ENCODE peak calls at places on chromosomes 7 and 10, in four cellular contexts. One of them, this sample, is unnamed.

GRCh38 chr7:132255898-132256297 is 320.4 kb downstream of the PLXNA4 start:
- DNase-seq in GDM1: no peak
- DNase-seq in A172: no peak
- DNase-seq in M059J: no peak
- DNase-seq in this sample: peak

GRCh38 chr10:100304414-100304813 is 17.9 kb upstream of the BLOC1S2 start:
- DNase-seq in A172: no peak
- DNase-seq in M059J: no peak
- DNase-seq in GDM1: no peak
- DNase-seq in this sample: no peak

GRCh38 chr10:74888947-74889661 is 62.7 kb downstream of the KAT6B start:
- DNase-seq in M059J: peak
- DNase-seq in GDM1: no peak
- DNase-seq in A172: peak
- DNase-seq in this sample: peak

GRCh38 chr7:150824379-150825177 is 24.0 kb downstream of the TMEM176A start:
- DNase-seq in A172: no peak
- DNase-seq in M059J: peak
- DNase-seq in GDM1: no peak
- DNase-seq in this sample: no peak

GRCh38 chr10:15863733-15864132 is 3.4 kb upstream of the MINDY3 start:
- DNase-seq in M059J: no peak
- DNase-seq in A172: no peak
- DNase-seq in GDM1: no peak
- DNase-seq in this sample: no peak

GRCh38 chr7:50729962-50730361 is 52.7 kb downstream of the GRB10 start:
- DNase-seq in M059J: peak
- DNase-seq in A172: peak
- DNase-seq in GDM1: no peak
- DNase-seq in this sample: no peak

GRCh38 chr10:48209246-48209645 is 65.2 kb downstream of the FRMPD2 start:
- DNase-seq in M059J: peak
- DNase-seq in GDM1: no peak
- DNase-seq in A172: no peak
- DNase-seq in this sample: no peak

GRCh38 chr7:121049028-121049791 is 60.7 kb downstream of the CPED1 start:
- DNase-seq in A172: no peak
- DNase-seq in M059J: no peak
- DNase-seq in GDM1: no peak
- DNase-seq in this sample: no peak

GRCh38 chr7:154553711-154554265 is 449.1 kb downstream of the PAXIP1 start:
- DNase-seq in M059J: no peak
- DNase-seq in GDM1: no peak
- DNase-seq in A172: no peak
- DNase-seq in this sample: no peak

GRCh38 chr7:129266181-129266580 is 41.4 kb downstream of the AHCYL2 start:
- DNase-seq in A172: no peak
- DNase-seq in GDM1: no peak
- DNase-seq in M059J: no peak
- DNase-seq in this sample: peak

GRCh38 chr10:92124020-92124419 is 166.9 kb downstream of the CPEB3 start:
- DNase-seq in M059J: no peak
- DNase-seq in GDM1: no peak
- DNase-seq in A172: no peak
- DNase-seq in this sample: no peak

GRCh38 chr7:125032943-125033342 is 103.3 kb upstream of the POT1 start:
- DNase-seq in A172: no peak
- DNase-seq in M059J: no peak
- DNase-seq in GDM1: no peak
- DNase-seq in this sample: no peak